ENCODE peak calls at places on chromosomes 2 and 18, in four cellular contexts. S is PC-3, V is colonic mucosa, D is psoas muscle. L is an unnamed sample.

GRCh38 chr2:228771719-228772254 is 499.3 kb downstream of the PID1 start:
- DNase-seq in S (no peak), V (no peak), D (no peak), L (no peak)

GRCh38 chr2:198309673-198310280 is 505.4 kb downstream of the PLCL1 start:
- DNase-seq in S (peak), V (peak), D (no peak), L (no peak)

GRCh38 chr2:221006084-221006483 is 566.0 kb downstream of the EPHA4 start:
- DNase-seq in S (no peak), V (no peak), D (no peak), L (no peak)

GRCh38 chr18:45106331-45106774 is 425.7 kb downstream of the SETBP1 start:
- DNase-seq in S (peak), V (no peak), D (no peak), L (no peak)

GRCh38 chr2:203191958-203192357 is 46.9 kb upstream of the CYP20A1 start:
- DNase-seq in S (no peak), V (no peak), D (no peak), L (no peak)

GRCh38 chr18:35026407-35027061 is 14.7 kb upstream of the MAPRE2 start:
- DNase-seq in S (no peak), V (no peak), D (no peak), L (no peak)

GRCh38 chr2:218010838-218011616 is 8.2 kb upstream of the TNS1 start:
- DNase-seq in S (no peak), V (no peak), D (no peak), L (no peak)

GRCh38 chr18:12839057-12839525 is 44.9 kb downstream of the PTPN2 start:
- DNase-seq in S (peak), V (no peak), D (no peak), L (no peak)

GRCh38 chr2:217014298-217015116 is 154.6 kb upstream of the TNP1 start:
- DNase-seq in S (no peak), V (no peak), D (no peak), L (peak)

GRCh38 chr2:218323526-218324472 is 31.5 kb upstream of the TMBIM1 start:
- DNase-seq in S (peak), V (peak), D (peak), L (peak)

GRCh38 chr2:174902491-174903242 is 102.5 kb downstream of the CHN1 start:
- DNase-seq in S (no peak), V (no peak), D (no peak), L (no peak)

GRCh38 chr18:42187611-42188378 is 232.8 kb downstream of the PIK3C3 start:
- DNase-seq in S (no peak), V (no peak), D (no peak), L (no peak)

GRCh38 chr2:174664084-174664759 is 66.6 kb upstream of the WIPF1 start:
- DNase-seq in S (no peak), V (no peak), D (no peak), L (no peak)

GRCh38 chr2:55869637-55870325 is 53.8 kb downstream of the EFEMP1 start:
- DNase-seq in S (no peak), V (no peak), D (no peak), L (no peak)

GRCh38 chr18:39960545-39960944 is 1994.5 kb upstream of the PIK3C3 start:
- DNase-seq in S (peak), V (no peak), D (no peak), L (no peak)

GRCh38 chr2:240591784-240592183 is 5.2 kb downstream of the CAPN10 start:
- DNase-seq in S (no peak), V (no peak), D (peak), L (no peak)

GRCh38 chr2:121281694-121282093 is 3.3 kb downstream of the TFCP2L1 start:
- DNase-seq in S (no peak), V (no peak), D (no peak), L (no peak)

GRCh38 chr18:36376361-36376760 is 78.8 kb downstream of the FHOD3 start:
- DNase-seq in S (no peak), V (no peak), D (no peak), L (no peak)

DNA sequence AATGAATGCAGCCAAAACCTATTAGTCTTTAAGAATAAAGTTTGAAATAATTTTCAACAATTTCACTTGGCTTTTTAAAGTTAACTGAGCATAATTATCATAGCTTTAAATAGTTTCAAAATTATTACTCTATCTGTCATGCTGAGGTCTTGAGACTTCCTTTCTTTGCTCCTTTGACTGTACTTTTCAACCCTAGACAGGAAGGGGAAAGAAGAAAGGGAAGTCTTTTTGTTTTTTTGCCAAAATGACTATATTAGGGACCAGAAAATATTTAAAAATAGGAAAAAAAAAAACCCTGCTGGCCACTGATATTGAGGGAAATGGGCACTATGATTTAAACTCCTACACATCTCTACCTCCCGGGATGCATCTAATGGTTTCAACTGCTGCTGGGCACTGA is 50.6 kb downstream of the GAREM1 start:
- DNase-seq in S (no peak), V (no peak), D (no peak), L (no peak)
- H3K27ac ChIP-seq in S (no peak), V (no peak), D (no peak), L (no peak)

GRCh38 chr2:233258211-233258610 is 6.7 kb downstream of the ATG16L1 start:
- DNase-seq in S (no peak), V (no peak), D (no peak), L (no peak)
- H3K27ac ChIP-seq in S (no peak), V (no peak), D (no peak), L (no peak)

GRCh38 chr2:95348609-95349567 is 51.7 kb downstream of the KCNIP3 start:
- DNase-seq in S (no peak), V (peak), D (no peak), L (no peak)

GRCh38 chr2:95347681-95348608 is 50.8 kb downstream of the KCNIP3 start:
- DNase-seq in S (no peak), V (peak), D (no peak), L (no peak)

GRCh38 chr2:95346236-95346737 is 49.1 kb downstream of the KCNIP3 start:
- DNase-seq in S (peak), V (peak), D (peak), L (no peak)

GRCh38 chr2:95345415-95346235 is 48.5 kb downstream of the KCNIP3 start:
- DNase-seq in S (peak), V (peak), D (peak), L (no peak)

GRCh38 chr2:95346738-95347671 is 49.9 kb downstream of the KCNIP3 start:
- DNase-seq in S (peak), V (peak), D (peak), L (no peak)
- H3K27ac ChIP-seq in S (no peak), V (no peak), D (no peak), L (peak)

DNA sequence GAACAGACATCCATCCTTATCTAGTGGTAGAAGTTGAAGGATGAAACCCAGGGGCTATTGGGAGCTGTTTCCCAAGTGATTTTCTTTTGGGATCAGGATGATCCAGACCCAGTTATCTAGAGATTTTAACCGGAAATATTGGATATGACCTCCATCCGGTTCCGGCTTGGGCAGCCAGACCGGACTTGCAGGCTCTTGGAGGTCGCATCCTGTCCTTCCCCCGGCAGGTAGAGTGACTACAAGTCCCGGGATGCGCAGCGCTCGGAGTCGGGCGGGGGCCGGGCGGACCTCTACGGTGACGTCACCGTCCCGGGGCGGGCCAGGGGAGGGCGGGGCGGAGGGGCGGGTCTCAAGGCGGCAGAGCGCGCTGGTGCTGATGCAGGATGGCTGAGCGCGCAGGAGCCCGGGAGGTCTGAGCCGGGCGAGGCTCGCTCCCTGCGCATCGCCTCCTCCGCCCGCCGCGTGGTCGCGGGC is at the start of gene KIF5C:
- DNase-seq in S (peak), V (peak), D (peak), L (peak)
- H3K27ac ChIP-seq in S (no peak), V (no peak), D (no peak), L (no peak)